ENCODE peak calls at places on chromosomes 11 and 22, in eight cellular contexts. X is T-cell, D is HuH-7, G is NCI-H2171 treated with DMSO at 0.1 percent for 48 hours, Q is Kasumi-1, C is sciatic nerve, L is body of pancreas, W is GM12865. R is an unnamed sample.

GRCh38 chr11:2582958-2583604 is 116.7 kb downstream of the KCNQ1OT1 start:
- DNase-seq in X (no peak), Q (no peak), G (no peak), C (peak; percentile 49), L (peak; percentile 10), D (no peak), W (no peak), R (no peak)

GRCh38 chr11:69249086-69249640 is 44.8 kb upstream of the MYEOV start:
- DNase-seq in D (no peak), L (no peak), G (no peak), Q (no peak), X (no peak), W (no peak), C (peak; percentile 13), R (no peak)

GRCh38 chr11:13668957-13669521 is 571 bp downstream of the FAR1 start:
- DNase-seq in G (peak; percentile 34), L (peak; percentile 34), C (peak; percentile 77), X (peak; percentile 33), W (peak; percentile 80), D (no peak), Q (peak; percentile 62), R (peak; percentile 50)

GRCh38 chr11:6629892-6630631 is 10.8 kb upstream of the TPP1 start:
- DNase-seq in G (peak; percentile 29), W (no peak), X (no peak), L (peak; percentile 50), C (no peak), Q (no peak), D (no peak), R (no peak)

GRCh38 chr11:60955566-60955965 is 3.6 kb upstream of the SLC15A3 start:
- DNase-seq in D (no peak), X (no peak), W (no peak), L (no peak), Q (no peak), C (peak; percentile 64), G (no peak), R (no peak)

GRCh38 chr11:125123947-125124633 is 12.7 kb upstream of the TMEM218 start:
- DNase-seq in L (peak; percentile 67), D (peak; percentile 41), X (no peak), W (peak; percentile 76), Q (peak; percentile 37), G (peak; percentile 75), C (peak; percentile 64), R (peak; percentile 60)

GRCh38 chr22:46587492-46588278 is 32.5 kb upstream of the GRAMD4 start:
- DNase-seq in C (no peak), L (no peak), Q (no peak), D (no peak), W (peak; percentile 80), X (no peak), G (peak; percentile 11), R (no peak)

GRCh38 chr11:71263391-71263790 is 11.0 kb upstream of the SHANK2 start:
- DNase-seq in W (no peak), G (no peak), C (no peak), Q (no peak), D (no peak), L (no peak), X (no peak), R (no peak)

GRCh38 chr11:61539009-61539408 is 30.5 kb downstream of the LRRC10B start:
- DNase-seq in G (no peak), D (no peak), C (no peak), W (no peak), X (no peak), L (no peak), Q (no peak), R (no peak)

GRCh38 chr22:38429460-38430128 is 25.4 kb downstream of the KCNJ4 start:
- DNase-seq in D (no peak), X (no peak), L (no peak), W (no peak), C (no peak), Q (no peak), G (peak; percentile 96), R (no peak)

GRCh38 chr22:46846154-46846831 is 83.8 kb downstream of the TBC1D22A start:
- DNase-seq in Q (no peak), G (no peak), C (no peak), D (no peak), W (no peak), X (peak; percentile 32), L (no peak), R (no peak)

GRCh38 chr11:132245558-132246385 is 875.4 kb downstream of the NTM start:
- DNase-seq in C (no peak), D (no peak), G (no peak), X (no peak), Q (no peak), L (no peak), W (no peak), R (no peak)

GRCh38 chr11:72226701-72227100 is 2.1 kb downstream of the INPPL1 start:
- DNase-seq in X (no peak), D (no peak), W (no peak), L (no peak), G (peak; percentile 41), Q (no peak), C (no peak), R (peak; percentile 22)

GRCh38 chr11:83881428-83881827 is 595.3 kb upstream of the CCDC90B start:
- DNase-seq in D (peak; percentile 1), C (no peak), L (no peak), X (no peak), W (peak; percentile 7), Q (no peak), G (peak; percentile 0), R (no peak)

GRCh38 chr11:73990727-73991126 is 8.1 kb upstream of the UCP2 start:
- DNase-seq in C (no peak), D (no peak), L (no peak), W (no peak), G (no peak), X (no peak), Q (no peak), R (no peak)

GRCh38 chr11:28833169-28833568 is 725.0 kb downstream of the METTL15 start:
- DNase-seq in C (no peak), D (no peak), X (no peak), Q (no peak), G (no peak), L (no peak), W (no peak), R (no peak)

GRCh38 chr11:66920978-66921784 is 37.0 kb downstream of the PC start:
- DNase-seq in G (no peak), C (no peak), L (no peak), D (no peak), X (no peak), W (no peak), Q (peak; percentile 39), R (no peak)

GRCh38 chr11:109914038-109914437 is 179.2 kb upstream of the ZC3H12C start:
- DNase-seq in D (no peak), W (no peak), Q (no peak), X (no peak), L (no peak), G (no peak), C (no peak), R (peak; percentile 29)

GRCh38 chr11:75731095-75731494 is 13.5 kb downstream of the MOGAT2 start:
- DNase-seq in L (no peak), D (no peak), X (no peak), C (no peak), G (no peak), W (no peak), Q (no peak), R (no peak)

GRCh38 chr22:50443202-50443601 is 31.6 kb downstream of the SBF1 start:
- DNase-seq in D (no peak), L (no peak), G (no peak), Q (no peak), C (no peak), W (no peak), X (no peak), R (no peak)

GRCh38 chr11:118658372-118659313 is 20.8 kb downstream of the TREH start:
- DNase-seq in L (no peak), X (no peak), D (no peak), Q (no peak), W (no peak), G (no peak), C (peak; percentile 61), R (no peak)

GRCh38 chr11:98701541-98701940 is 319.2 kb upstream of the CNTN5 start:
- DNase-seq in Q (no peak), L (no peak), W (no peak), D (no peak), G (no peak), X (no peak), C (no peak), R (no peak)

GRCh38 chr22:45101828-45102227 is 61.9 kb upstream of the NUP50 start:
- DNase-seq in G (peak; percentile 89), D (peak; percentile 61), L (peak; percentile 29), Q (peak; percentile 77), C (peak; percentile 76), X (no peak), W (peak; percentile 73), R (peak; percentile 41)

GRCh38 chr22:31530816-31531180 is 34.5 kb downstream of the SFI1 start:
- DNase-seq in X (no peak), L (no peak), D (no peak), C (no peak), G (no peak), Q (no peak), W (no peak), R (no peak)

GRCh38 chr22:24965822-24966626 is 13.5 kb downstream of the KIAA1671 start:
- DNase-seq in C (no peak), X (no peak), W (no peak), Q (no peak), G (no peak), L (peak; percentile 91), D (no peak), R (peak; percentile 74)

GRCh38 chr22:35152316-35152715 is 86.4 kb downstream of the ISX start:
- DNase-seq in X (no peak), L (no peak), D (no peak), W (peak; percentile 36), G (no peak), Q (no peak), C (no peak), R (no peak)

GRCh38 chr11:1827095-1827797 is 7.5 kb upstream of the SYT8 start:
- DNase-seq in C (peak; percentile 88), D (no peak), W (no peak), L (peak; percentile 93), Q (no peak), X (no peak), G (peak; percentile 50), R (peak; percentile 89)

GRCh38 chr11:17578296-17578695 is 31.2 kb downstream of the OTOG start:
- DNase-seq in C (peak; percentile 42), Q (no peak), W (no peak), L (no peak), D (no peak), X (no peak), G (no peak), R (no peak)

GRCh38 chr22:46377566-46378498 is 42.3 kb downstream of the TRMU start:
- DNase-seq in L (peak; percentile 98), X (no peak), G (no peak), C (no peak), D (peak; percentile 98), W (no peak), Q (no peak), R (peak; percentile 89)

GRCh38 chr22:49303061-49303735 is 524.5 kb downstream of the BRD1 start:
- DNase-seq in Q (no peak), C (peak; percentile 42), D (no peak), L (no peak), X (no peak), W (no peak), G (no peak), R (no peak)

GRCh38 chr22:21837184-21837979 is 30.1 kb downstream of the MAPK1 start:
- DNase-seq in L (no peak), D (no peak), X (no peak), C (no peak), W (no peak), Q (peak; percentile 29), G (no peak), R (no peak)

GRCh38 chr22:29480512-29481264 is 670 bp downstream of the NEFH start:
- DNase-seq in G (no peak), W (no peak), X (no peak), L (no peak), C (no peak), D (no peak), Q (no peak), R (no peak)

GRCh38 chr22:35921777-35922176 is 106.8 kb downstream of the RBFOX2 start:
- DNase-seq in W (peak; percentile 74), L (peak; percentile 79), D (peak; percentile 51), X (no peak), C (peak; percentile 68), Q (peak; percentile 92), G (peak; percentile 75), R (peak; percentile 55)

GRCh38 chr11:498297-499181 is 8.5 kb downstream of the RNH1 start:
- DNase-seq in W (no peak), G (no peak), L (no peak), X (no peak), D (no peak), Q (no peak), C (no peak), R (no peak)

R was measured in lung.